ENCODE peak calls at places on chromosomes 13 and 19, in six cellular contexts. P, T, W, B, F and D are unnamed samples.

GRCh38 chr19:4379383-4380253 is 20.7 kb downstream of the SH3GL1 start:
- DNase-seq in T (peak), F (no peak), B (peak), W (peak), P (no peak), D (peak)

GRCh38 chr19:9070066-9070465 is 16.8 kb upstream of the OR1M1 start:
- DNase-seq in W (peak), F (no peak), B (no peak), P (no peak), T (no peak), D (peak)

GRCh38 chr19:13334801-13335481 is 171.3 kb downstream of the CACNA1A start:
- DNase-seq in W (peak), F (no peak), P (no peak), T (no peak), B (no peak), D (no peak)

GRCh38 chr19:16366056-16366432 is 41.4 kb downstream of the KLF2 start:
- DNase-seq in F (no peak), T (no peak), W (no peak), B (no peak), P (no peak), D (no peak)

GRCh38 chr13:40672310-40673060 is 6.0 kb upstream of the FOXO1 start:
- DNase-seq in W (peak), F (no peak), T (no peak), B (no peak), P (peak), D (no peak)

GRCh38 chr13:40682449-40683240 is 16.2 kb upstream of the FOXO1 start:
- DNase-seq in P (no peak), B (no peak), T (no peak), F (no peak), W (peak), D (no peak)

GRCh38 chr13:79480954-79481684 is at the start of gene NDFIP2:
- DNase-seq in W (peak), F (peak), T (peak), B (peak), P (peak), D (peak)

GRCh38 chr13:100540621-100541020 is 48.0 kb downstream of the GGACT start:
- DNase-seq in F (no peak), B (no peak), W (no peak), P (no peak), T (no peak), D (no peak)

GRCh38 chr13:84446972-84447700 is 564.9 kb upstream of the SLITRK1 start:
- DNase-seq in B (no peak), F (no peak), P (no peak), T (no peak), W (no peak), D (no peak)

GRCh38 chr13:94123543-94123942 is 355.9 kb downstream of the DCT start:
- DNase-seq in W (no peak), T (no peak), B (no peak), P (no peak), F (no peak), D (no peak)

GRCh38 chr19:34215006-34215665 is 39.2 kb upstream of the GARRE1 start:
- DNase-seq in T (no peak), W (no peak), F (no peak), B (no peak), P (no peak), D (no peak)

GRCh38 chr19:52778811-52779210 is 7.8 kb downstream of the ZNF600 start:
- DNase-seq in B (no peak), F (no peak), T (no peak), P (no peak), W (no peak), D (no peak)

GRCh38 chr13:73850104-73850898 is 283.9 kb downstream of the KLF12 start:
- DNase-seq in F (no peak), W (no peak), B (no peak), P (no peak), T (no peak), D (no peak)

GRCh38 chr19:54390942-54391577 is 24.2 kb upstream of the TTYH1 start:
- DNase-seq in T (peak), P (no peak), B (peak), W (peak), F (no peak), D (peak)

GRCh38 chr13:49347650-49348385 is 96.0 kb downstream of the CAB39L start:
- DNase-seq in W (no peak), F (no peak), B (no peak), P (no peak), T (no peak), D (no peak)

GRCh38 chr19:3276341-3276799 is 51.9 kb downstream of the CELF5 start:
- DNase-seq in B (peak), T (peak), P (peak), W (peak), F (peak), D (no peak)

GRCh38 chr13:112353856-112354255 is 22.3 kb upstream of the SPACA7 start:
- DNase-seq in B (no peak), W (no peak), T (no peak), P (no peak), F (no peak), D (no peak)

GRCh38 chr13:107457686-107458085 is 757.6 kb downstream of the LIG4 start:
- DNase-seq in P (no peak), F (no peak), T (no peak), B (no peak), W (no peak), D (no peak)

GRCh38 chr19:47120461-47120860 is 6.9 kb upstream of the ZC3H4 start:
- DNase-seq in F (no peak), B (no peak), T (no peak), P (no peak), W (no peak), D (no peak)

GRCh38 chr13:36163809-36164308 is 32.7 kb upstream of the DCLK1 start:
- DNase-seq in P (no peak), T (peak), W (no peak), B (peak), F (no peak), D (peak)

GRCh38 chr13:46476174-46476573 is 76.8 kb upstream of the LRCH1 start:
- DNase-seq in B (no peak), P (no peak), F (no peak), W (no peak), T (no peak), D (no peak)

GRCh38 chr13:39767791-39768564 is 112.5 kb downstream of the COG6 start:
- DNase-seq in F (no peak), P (no peak), B (no peak), T (peak), W (no peak), D (no peak)

GRCh38 chr13:59112375-59112774 is 1051.4 kb downstream of the DIAPH3 start:
- DNase-seq in W (peak), T (no peak), P (no peak), B (peak), F (no peak), D (no peak)

GRCh38 chr19:20102097-20102496 is 24.3 kb downstream of the ZNF90 start:
- DNase-seq in P (no peak), W (no peak), B (no peak), T (no peak), F (no peak), D (no peak)

GRCh38 chr19:57103573-57104277 is 16.1 kb upstream of the USP29 start:
- DNase-seq in P (peak), B (peak), T (peak), W (peak), F (peak), D (peak)

GRCh38 chr19:34096020-34096915 is 76.0 kb upstream of the LSM14A start:
- DNase-seq in P (peak), F (no peak), B (no peak), T (no peak), W (peak), D (no peak)

GRCh38 chr13:18946738-18947137 is 234.9 kb downstream of the TUBA3C start:
- DNase-seq in B (no peak), F (no peak), W (no peak), T (no peak), P (no peak), D (no peak)

GRCh38 chr13:112688560-112689497 is 1.0 kb upstream of the ATP11A start:
- DNase-seq in B (no peak), T (no peak), F (peak), W (no peak), P (peak), D (peak)

GRCh38 chr13:83440465-83440864 is 441.8 kb downstream of the SLITRK1 start:
- DNase-seq in W (no peak), F (no peak), P (no peak), B (no peak), T (no peak), D (no peak)